ENCODE peak calls at places on chromosomes 7 and 10, in ten cellular contexts. X, A, I, K, U, M, Z, Y, B and D are unnamed samples.

GRCh38 chr7:106865130-106866115 is at the start of gene PIK3CG:
- DNase-seq in X (no peak), A (no peak), I (no peak), K (no peak), U (no peak), M (no peak), Z (no peak), Y (no peak), B (no peak), D (no peak)

GRCh38 chr10:57785546-57785945 is 482.1 kb downstream of the IPMK start:
- DNase-seq in X (no peak), A (no peak), I (no peak), K (no peak), U (no peak), M (no peak), Z (no peak), Y (no peak), B (no peak), D (no peak)

GRCh38 chr7:2613926-2614613 is 17.7 kb upstream of the TTYH3 start:
- DNase-seq in X (no peak), A (no peak), I (no peak), K (no peak), U (no peak), M (no peak), Z (no peak), Y (no peak), B (peak; percentile 89), D (no peak)

GRCh38 chr10:17005621-17006566 is 123.7 kb downstream of the CUBN start:
- DNase-seq in X (no peak), A (no peak), I (no peak), K (no peak), U (no peak), M (no peak), Z (no peak), Y (no peak), B (no peak), D (peak; percentile 62)

GRCh38 chr7:70415179-70415972 is 716.6 kb upstream of the GALNT17 start:
- DNase-seq in X (no peak), A (no peak), I (no peak), K (no peak), U (no peak), M (no peak), Z (no peak), Y (no peak), B (no peak), D (no peak)

GRCh38 chr7:1715331-1715625 is 45.2 kb downstream of the ELFN1 start:
- DNase-seq in X (no peak), A (no peak), I (no peak), K (no peak), U (no peak), M (no peak), Z (no peak), Y (no peak), B (no peak), D (no peak)

GRCh38 chr10:109861051-109861450 is 62.3 kb downstream of the XPNPEP1 start:
- DNase-seq in X (no peak), A (no peak), I (no peak), K (no peak), U (no peak), M (no peak), Z (no peak), Y (no peak), B (no peak), D (no peak)

GRCh38 chr7:144653449-144653848 is 182.4 kb downstream of the TPK1 start:
- DNase-seq in X (no peak), A (no peak), I (no peak), K (no peak), U (no peak), M (no peak), Z (no peak), Y (no peak), B (no peak), D (no peak)

GRCh38 chr7:16502303-16502702 is 24.3 kb upstream of the LRRC72 start:
- DNase-seq in X (no peak), A (no peak), I (no peak), K (no peak), U (no peak), M (no peak), Z (no peak), Y (no peak), B (no peak), D (no peak)

DNA sequence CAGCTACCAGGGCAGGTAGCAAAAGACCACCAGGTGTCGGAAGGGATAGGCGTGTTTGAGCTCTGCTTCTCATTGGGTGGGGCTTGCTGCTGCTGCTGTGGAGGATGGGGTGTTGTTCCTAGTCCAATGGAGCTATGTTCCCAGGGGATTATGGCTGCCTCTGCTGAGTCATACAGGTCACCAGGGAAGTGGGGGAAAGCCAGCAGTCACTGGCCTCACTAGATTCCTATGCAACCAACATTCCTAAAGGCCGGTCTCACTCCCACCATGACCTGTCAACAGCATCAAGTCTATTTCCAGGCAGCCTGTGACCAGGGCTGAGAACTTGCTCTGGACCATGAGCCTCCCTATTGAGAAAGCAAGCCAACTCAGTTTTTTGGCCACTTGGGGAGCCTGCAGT is 1160.8 kb downstream of the REEP3 start:
- DNase-seq in X (no peak), A (peak; percentile 6), I (no peak), K (no peak), U (no peak), M (no peak), Z (no peak), Y (no peak), B (no peak), D (no peak)
- TF ChIP-seq EP300 in X (no peak), A (no peak), I (no peak), K (no peak), U (no peak), M (no peak), Z (no peak), Y (no peak), B (no peak), D (no peak)

GRCh38 chr7:101678713-101679112 is 49.6 kb upstream of the MYL10 start:
- DNase-seq in X (no peak), A (no peak), I (no peak), K (no peak), U (no peak), M (no peak), Z (no peak), Y (no peak), B (no peak), D (no peak)

GRCh38 chr7:101678138-101678479 is 49.0 kb upstream of the MYL10 start:
- DNase-seq in X (no peak), A (no peak), I (no peak), K (no peak), U (no peak), M (no peak), Z (no peak), Y (no peak), B (no peak), D (no peak)

GRCh38 chr7:101676956-101677355 is 47.9 kb upstream of the MYL10 start:
- DNase-seq in X (peak; percentile 68), A (no peak), I (no peak), K (no peak), U (no peak), M (no peak), Z (no peak), Y (no peak), B (no peak), D (no peak)

GRCh38 chr7:101676062-101676461 is 47.0 kb upstream of the MYL10 start:
- DNase-seq in X (no peak), A (no peak), I (no peak), K (no peak), U (no peak), M (no peak), Z (no peak), Y (no peak), B (no peak), D (no peak)

GRCh38 chr7:101677421-101678137 is 48.5 kb upstream of the MYL10 start:
- DNase-seq in X (peak; percentile 50), A (peak; percentile 42), I (no peak), K (no peak), U (no peak), M (no peak), Z (no peak), Y (no peak), B (no peak), D (no peak)
- H3K4me3 ChIP-seq in X (peak overlapping the region; percentile 10), A (no peak overlapping the region), I (no peak overlapping the region), K (no peak overlapping the region), U (no peak overlapping the region), M (no peak overlapping the region), Z (no peak overlapping the region), Y (no peak overlapping the region), B (no peak overlapping the region), D (no peak overlapping the region)

GRCh38 chr7:83655951-83656556 is 7.1 kb upstream of the SEMA3E start:
- DNase-seq in X (peak; percentile 14), A (peak; percentile 70), I (peak; percentile 37), K (peak; percentile 16), U (no peak), M (no peak), Z (no peak), Y (peak; percentile 55), B (no peak), D (no peak)

GRCh38 chr7:83648464-83649241 is at the start of gene SEMA3E:
- DNase-seq in X (no peak), A (peak; percentile 61), I (peak; percentile 32), K (no peak), U (no peak), M (no peak), Z (no peak), Y (peak; percentile 10), B (peak; percentile 20), D (no peak)

GRCh38 chr7:83649701-83650100 is 762 bp upstream of the SEMA3E start:
- DNase-seq in X (no peak), A (no peak), I (no peak), K (no peak), U (no peak), M (no peak), Z (no peak), Y (no peak), B (no peak), D (no peak)

GRCh38 chr7:83652481-83652880 is 3.5 kb upstream of the SEMA3E start:
- DNase-seq in X (no peak), A (no peak), I (no peak), K (no peak), U (no peak), M (no peak), Z (no peak), Y (no peak), B (no peak), D (no peak)
- H3K4me1 ChIP-seq in X (no peaks in the 10 kb centered on the region), A (peaks cover 9% of the 10 kb centered on the region), I (no peaks in the 10 kb centered on the region), K (no peaks in the 10 kb centered on the region), U (peaks cover 4% of the 10 kb centered on the region), M (peaks cover 2% of the 10 kb centered on the region), Z (no peaks in the 10 kb centered on the region), Y (peaks cover 8% of the 10 kb centered on the region), B (no peaks in the 10 kb centered on the region), D (peaks cover 19% of the 10 kb centered on the region)

DNA sequence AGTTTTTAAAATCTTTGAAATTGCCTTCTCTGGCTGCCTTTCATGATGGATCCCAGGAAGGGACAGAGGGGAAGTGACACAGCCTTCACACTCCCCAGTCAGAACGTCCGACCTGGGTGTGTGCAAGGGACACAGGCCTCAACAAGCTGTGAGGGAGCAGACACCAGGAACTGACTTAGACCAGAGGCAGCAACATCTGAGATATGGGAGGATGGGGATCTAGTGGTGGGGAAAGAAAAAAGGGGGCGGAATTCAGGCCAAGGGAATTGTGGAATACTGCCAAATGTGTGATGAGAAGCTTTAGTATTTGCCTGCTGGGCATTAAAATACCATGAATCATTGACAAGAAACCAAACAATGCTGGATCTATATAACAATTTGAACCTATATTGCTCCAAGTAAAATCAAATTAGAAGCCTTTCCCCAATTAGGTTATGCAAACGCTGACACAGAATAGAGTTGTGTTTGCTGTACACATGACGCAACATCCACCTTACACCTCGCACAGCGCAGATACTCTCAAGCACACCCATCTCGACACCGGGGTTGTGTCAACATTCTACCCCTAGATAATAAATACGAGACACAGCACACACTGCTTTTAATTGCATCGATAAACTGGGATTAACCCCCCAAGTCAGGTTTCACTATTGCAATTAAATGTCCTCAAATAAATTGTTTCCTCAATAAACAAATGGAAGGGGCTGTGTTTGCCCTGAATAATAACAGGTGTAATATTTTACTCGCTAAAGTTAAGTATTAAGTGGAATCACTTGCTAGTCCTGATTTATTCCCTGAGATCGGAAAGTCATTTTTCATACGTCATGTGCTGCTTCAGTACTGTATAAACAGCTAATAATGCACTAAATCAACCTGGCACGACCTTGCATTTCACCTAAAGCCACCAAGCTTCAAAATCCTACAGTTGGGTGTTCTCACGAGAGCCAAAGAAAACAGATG is 17.4 kb upstream of the MNX1 start:
- DNase-seq in X (no peak), A (no peak), I (no peak), K (no peak), U (peak; percentile 31), M (no peak), Z (no peak), Y (no peak), B (no peak), D (no peak)
- TF ChIP-seq EP300 in X (no peak), A (no peak), I (no peak), K (no peak), U (no peak), M (no peak), Z (no peak), Y (no peak), B (no peak), D (no peak)